ENCODE peak calls at places on chromosomes 11 and 22, in six cellular contexts. Y is Panc1, O is colonic mucosa, D is thoracic aorta, R is hepatocyte, N is tibial nerve. J is an unnamed sample.

GRCh38 chr22:44271010-44271500 is 41.7 kb downstream of the SHISAL1 start:
- DNase-seq in Y (no peak), O (no peak), D (no peak), R (no peak), N (no peak), J (no peak)

GRCh38 chr11:100753144-100753543 is 66.1 kb downstream of the ARHGAP42 start:
- DNase-seq in Y (no peak), O (peak), D (no peak), R (peak), N (no peak), J (no peak)

GRCh38 chr11:99693941-99694492 is 673.3 kb downstream of the CNTN5 start:
- DNase-seq in Y (peak), O (no peak), D (no peak), R (peak), N (no peak), J (no peak)

GRCh38 chr11:115616941-115617340 is 112.7 kb upstream of the CADM1 start:
- DNase-seq in Y (no peak), O (no peak), D (no peak), R (no peak), N (no peak), J (no peak)

GRCh38 chr11:107957109-107957588 is 28.9 kb downstream of the RAB39A start:
- DNase-seq in Y (no peak), O (no peak), D (no peak), R (no peak), N (peak), J (no peak)

GRCh38 chr11:45332486-45332934 is 46.4 kb upstream of the SYT13 start:
- DNase-seq in Y (no peak), O (peak), D (no peak), R (peak), N (no peak), J (peak)

GRCh38 chr22:33477131-33478111 is 419.2 kb upstream of the SYN3 start:
- DNase-seq in Y (no peak), O (no peak), D (no peak), R (no peak), N (no peak), J (no peak)

GRCh38 chr11:78194490-78194889 is 5.8 kb downstream of the USP35 start:
- DNase-seq in Y (no peak), O (no peak), D (no peak), R (peak), N (no peak), J (no peak)

GRCh38 chr11:96342131-96342970 is 644 bp downstream of the MAML2 start:
- DNase-seq in Y (no peak), O (no peak), D (no peak), R (no peak), N (no peak), J (no peak)

GRCh38 chr11:65864758-65865471 is 4.7 kb downstream of the MUS81 start:
- DNase-seq in Y (no peak), O (no peak), D (no peak), R (no peak), N (no peak), J (no peak)

GRCh38 chr11:125343732-125344131 is 152.3 kb downstream of the FEZ1 start:
- DNase-seq in Y (no peak), O (no peak), D (no peak), R (peak), N (no peak), J (no peak)

GRCh38 chr22:37218771-37219411 is 6.6 kb upstream of the SSTR3 start:
- DNase-seq in Y (no peak), O (no peak), D (no peak), R (no peak), N (no peak), J (no peak)

GRCh38 chr11:60378359-60378758 is at the start of gene MS4A7:
- DNase-seq in Y (no peak), O (no peak), D (no peak), R (no peak), N (no peak), J (no peak)

GRCh38 chr11:35458846-35459245 is 39.5 kb upstream of the SLC1A2 start:
- DNase-seq in Y (no peak), O (no peak), D (no peak), R (no peak), N (no peak), J (no peak)

GRCh38 chr11:26276798-26277424 is 55.0 kb upstream of the ANO3 start:
- DNase-seq in Y (peak), O (peak), D (no peak), R (peak), N (peak), J (peak)

GRCh38 chr11:11336664-11337063 is 16.4 kb downstream of the CSNK2A3 start:
- DNase-seq in Y (no peak), O (no peak), D (no peak), R (no peak), N (no peak), J (no peak)

GRCh38 chr11:100860318-100860896 is 173.3 kb downstream of the ARHGAP42 start:
- DNase-seq in Y (no peak), O (no peak), D (no peak), R (no peak), N (no peak), J (no peak)

GRCh38 chr11:95095858-95096587 is 6.4 kb downstream of the ENDOD1 start:
- DNase-seq in Y (no peak), O (no peak), D (no peak), R (no peak), N (no peak), J (no peak)

GRCh38 chr11:17036666-17037658 is 22.7 kb upstream of the PLEKHA7 start:
- DNase-seq in Y (no peak), O (peak), D (no peak), R (peak), N (no peak), J (peak)

GRCh38 chr11:16795146-16795545 is 56.7 kb downstream of the C11orf58 start:
- DNase-seq in Y (no peak), O (no peak), D (no peak), R (no peak), N (no peak), J (no peak)

GRCh38 chr11:104625246-104625645 is 273.0 kb downstream of the CASP12 start:
- DNase-seq in Y (no peak), O (no peak), D (no peak), R (no peak), N (no peak), J (no peak)

GRCh38 chr11:104620991-104621390 is 277.3 kb downstream of the CASP12 start:
- DNase-seq in Y (no peak), O (no peak), D (no peak), R (no peak), N (no peak), J (no peak)

GRCh38 chr11:104624021-104624420 is 274.2 kb downstream of the CASP12 start:
- DNase-seq in Y (no peak), O (no peak), D (no peak), R (no peak), N (no peak), J (no peak)

GRCh38 chr11:104619751-104620150 is 278.5 kb downstream of the CASP12 start:
- DNase-seq in Y (no peak), O (no peak), D (no peak), R (no peak), N (no peak), J (no peak)

DNA sequence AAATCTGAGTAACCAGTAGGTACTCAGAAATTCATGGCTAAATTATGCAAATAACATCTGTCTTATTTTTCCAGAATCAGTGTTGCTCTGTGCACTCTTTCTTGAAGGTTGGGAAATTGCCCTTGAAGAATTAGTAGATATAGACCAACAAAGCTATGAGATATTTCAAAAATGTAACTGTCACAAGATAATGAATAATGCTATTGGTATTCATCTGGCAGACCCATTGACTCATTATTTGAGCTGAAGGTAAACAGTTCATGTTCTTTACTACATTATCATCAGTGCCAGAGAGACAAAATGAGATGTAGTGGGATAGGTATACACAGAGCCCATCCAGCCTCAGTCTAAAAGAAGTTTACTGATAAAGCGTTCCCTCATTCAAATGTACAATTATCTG is 274.7 kb downstream of the CASP12 start:
- DNase-seq in Y (peak), O (no peak), D (no peak), R (no peak), N (no peak), J (no peak)
- H3K27ac ChIP-seq in Y (no peak), O (no peak), D (no peak), R (no peak), N (no peak), J (no peak)

GRCh38 chr11:14386895-14387480 is 28.0 kb upstream of the RRAS2 start:
- DNase-seq in Y (no peak), O (no peak), D (no peak), R (peak), N (no peak), J (no peak)

GRCh38 chr11:14388352-14388751 is 29.4 kb upstream of the RRAS2 start:
- DNase-seq in Y (no peak), O (no peak), D (no peak), R (no peak), N (no peak), J (no peak)

GRCh38 chr11:14384338-14384737 is 25.4 kb upstream of the RRAS2 start:
- DNase-seq in Y (no peak), O (no peak), D (no peak), R (no peak), N (no peak), J (no peak)

GRCh38 chr11:14381968-14382367 is 23.0 kb upstream of the RRAS2 start:
- DNase-seq in Y (no peak), O (no peak), D (no peak), R (no peak), N (no peak), J (no peak)

DNA sequence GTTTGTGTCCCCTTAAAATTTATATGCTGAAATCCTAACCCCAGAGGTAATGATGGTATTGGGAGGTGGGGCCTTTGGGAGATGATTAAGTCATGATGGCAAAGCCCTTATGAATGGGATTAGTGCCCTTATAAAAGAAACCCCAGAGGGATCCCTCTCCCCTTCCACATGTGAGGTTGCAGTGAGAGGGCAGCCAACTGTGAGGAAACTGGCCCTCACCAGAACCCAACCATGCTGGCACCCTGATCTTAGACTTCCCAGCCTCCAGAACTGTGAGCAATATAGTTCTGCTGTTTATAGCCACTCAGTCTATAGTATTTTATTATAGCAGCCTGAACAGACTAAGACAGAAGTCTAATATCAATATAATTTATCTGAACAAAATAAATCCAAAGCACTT is 27.1 kb upstream of the RRAS2 start:
- DNase-seq in Y (no peak), O (no peak), D (no peak), R (no peak), N (no peak), J (no peak)
- H3K27ac ChIP-seq in Y (no peak), O (no peak), D (no peak), R (no peak), N (no peak), J (no peak)

GRCh38 chr11:40175980-40176379 is 1283.5 kb downstream of the LRRC4C start:
- DNase-seq in Y (no peak), O (no peak), D (no peak), R (no peak), N (no peak), J (no peak)
- H3K27ac ChIP-seq in Y (no peak), O (no peak), D (no peak), R (no peak), N (no peak), J (no peak)

GRCh38 chr22:46052331-46052771 is 75.4 kb upstream of the WNT7B start:
- DNase-seq in Y (no peak), O (no peak), D (no peak), R (no peak), N (peak), J (no peak)

GRCh38 chr22:46050916-46051614 is 74.1 kb upstream of the WNT7B start:
- DNase-seq in Y (no peak), O (no peak), D (no peak), R (no peak), N (peak), J (no peak)

GRCh38 chr22:46049726-46050450 is 72.9 kb upstream of the WNT7B start:
- DNase-seq in Y (no peak), O (no peak), D (no peak), R (no peak), N (peak), J (no peak)

GRCh38 chr22:46051646-46052045 is 74.7 kb upstream of the WNT7B start:
- DNase-seq in Y (no peak), O (no peak), D (no peak), R (no peak), N (peak), J (no peak)

GRCh38 chr22:46050451-46050845 is 73.5 kb upstream of the WNT7B start:
- DNase-seq in Y (no peak), O (no peak), D (no peak), R (no peak), N (no peak), J (no peak)
- H3K27ac ChIP-seq in Y (peak), O (no peak), D (peak), R (no peak), N (peak), J (no peak)

DNA sequence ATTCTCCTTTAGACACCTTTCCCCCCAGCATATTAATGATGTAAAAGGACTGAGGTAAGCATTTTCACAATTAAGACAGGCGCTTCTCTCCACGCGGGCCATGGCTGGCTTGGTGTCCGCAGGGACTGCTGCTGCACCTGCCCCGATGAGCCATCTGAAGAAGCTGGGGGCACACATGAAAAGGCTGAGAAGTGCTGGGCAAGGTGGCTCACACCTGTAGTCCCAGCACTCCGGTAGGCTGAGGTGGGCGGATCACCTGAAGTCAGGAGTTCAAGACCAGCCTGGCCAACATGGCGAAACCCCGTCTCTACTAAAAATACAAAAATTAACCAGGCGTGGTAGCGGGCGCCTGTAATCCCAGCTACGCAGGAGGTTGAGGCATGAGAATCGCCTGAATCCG is 21.3 kb downstream of the KRTAP5-6 start:
- DNase-seq in Y (no peak), O (no peak), D (no peak), R (no peak), N (no peak), J (no peak)
- H3K27ac ChIP-seq in Y (no peak), O (no peak), D (peak), R (no peak), N (peak), J (no peak)

GRCh38 chr11:117385471-117385870 is 57.8 kb downstream of the CEP164 start:
- DNase-seq in Y (no peak), O (no peak), D (no peak), R (no peak), N (no peak), J (no peak)
- H3K27ac ChIP-seq in Y (no peak), O (no peak), D (no peak), R (no peak), N (no peak), J (no peak)

GRCh38 chr11:69703711-69704507 is at the start of gene FGF19:
- DNase-seq in Y (no peak), O (no peak), D (no peak), R (peak), N (no peak), J (no peak)
- H3K27ac ChIP-seq in Y (no peak), O (no peak), D (no peak), R (no peak), N (no peak), J (peak)

J was measured in HCT116.